ENCODE peak calls at places on chromosomes 16 and 17, in four cellular contexts. One of them, this sample, is unnamed.

GRCh38 chr16:4660454-4661007 is 32.8 kb upstream of the NUDT16L1 start:
- DNase-seq in psoas muscle: peak
- DNase-seq in dorsolateral prefrontal cortex: peak
- DNase-seq in PC-9: no peak
- DNase-seq in this sample: no peak

GRCh38 chr17:76027159-76027839 is at the start of gene EVPL:
- DNase-seq in psoas muscle: no peak
- DNase-seq in dorsolateral prefrontal cortex: no peak
- DNase-seq in PC-9: peak
- DNase-seq in this sample: no peak

GRCh38 chr17:66304304-66305174 is 2.1 kb downstream of the PRKCA start:
- DNase-seq in psoas muscle: no peak
- DNase-seq in dorsolateral prefrontal cortex: no peak
- DNase-seq in PC-9: peak
- DNase-seq in this sample: no peak

GRCh38 chr16:30699615-30700099 is 686 bp downstream of the SRCAP start:
- DNase-seq in psoas muscle: no peak
- DNase-seq in dorsolateral prefrontal cortex: no peak
- DNase-seq in PC-9: no peak
- DNase-seq in this sample: no peak

GRCh38 chr17:17810374-17811248 is 26.2 kb downstream of the SREBF1 start:
- DNase-seq in psoas muscle: no peak
- DNase-seq in dorsolateral prefrontal cortex: no peak
- DNase-seq in PC-9: no peak
- DNase-seq in this sample: no peak

GRCh38 chr16:11136600-11136999 is 119.4 kb downstream of the SOCS1 start:
- DNase-seq in psoas muscle: peak
- DNase-seq in dorsolateral prefrontal cortex: no peak
- DNase-seq in PC-9: peak
- DNase-seq in this sample: no peak

GRCh38 chr17:64661981-64662773 is at the start of gene SMURF2:
- DNase-seq in psoas muscle: peak
- DNase-seq in dorsolateral prefrontal cortex: peak
- DNase-seq in PC-9: peak
- DNase-seq in this sample: peak

GRCh38 chr16:4682616-4683254 is 10.6 kb upstream of the NUDT16L1 start:
- DNase-seq in psoas muscle: no peak
- DNase-seq in dorsolateral prefrontal cortex: peak
- DNase-seq in PC-9: peak
- DNase-seq in this sample: peak

GRCh38 chr16:19130852-19131808 is 17.4 kb downstream of the ITPRIPL2 start:
- DNase-seq in psoas muscle: no peak
- DNase-seq in dorsolateral prefrontal cortex: no peak
- DNase-seq in PC-9: no peak
- DNase-seq in this sample: no peak
- H3K4me3 ChIP-seq in psoas muscle: no peak
- H3K4me3 ChIP-seq in dorsolateral prefrontal cortex: no peak
- H3K4me3 ChIP-seq in PC-9: no peak
- H3K4me3 ChIP-seq in this sample: no peak

DNA sequence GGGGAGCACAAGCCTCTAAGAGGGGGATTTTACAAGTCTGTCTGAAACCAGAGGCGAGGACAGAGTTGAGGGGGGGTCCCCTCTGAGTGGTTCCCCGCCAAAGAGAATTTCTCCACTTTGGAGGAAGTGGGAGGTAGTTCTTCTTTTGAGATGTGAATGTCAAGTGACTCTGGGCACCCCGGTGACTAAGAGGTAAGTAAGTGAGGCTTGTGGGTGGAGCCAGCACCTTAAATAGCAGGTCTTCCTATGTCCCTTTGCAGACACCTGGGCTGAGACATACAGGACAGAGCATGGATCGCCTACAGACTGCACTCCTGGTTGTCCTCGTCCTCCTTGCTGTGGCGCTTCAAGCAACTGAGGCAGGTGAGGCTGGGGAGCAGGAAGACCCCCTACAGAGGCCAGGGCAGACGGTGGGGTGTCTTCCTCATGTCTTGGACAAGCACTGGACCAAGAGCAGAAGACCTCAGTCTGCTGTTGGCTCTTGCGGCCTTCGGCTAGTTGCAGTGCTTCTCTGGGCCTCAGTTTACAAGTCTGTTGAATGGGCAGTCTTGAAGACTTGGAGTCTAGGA is at the start of gene CCL22:
- DNase-seq in psoas muscle: no peak
- DNase-seq in dorsolateral prefrontal cortex: no peak
- DNase-seq in PC-9: peak
- DNase-seq in this sample: no peak
- H3K4me3 ChIP-seq in psoas muscle: no peak
- H3K4me3 ChIP-seq in dorsolateral prefrontal cortex: no peak
- H3K4me3 ChIP-seq in PC-9: no peak
- H3K4me3 ChIP-seq in this sample: no peak

GRCh38 chr17:40777971-40778370 is 4.4 kb downstream of the KRT27 start:
- DNase-seq in psoas muscle: no peak
- DNase-seq in dorsolateral prefrontal cortex: no peak
- DNase-seq in PC-9: no peak
- DNase-seq in this sample: no peak
- H3K4me3 ChIP-seq in psoas muscle: no peak
- H3K4me3 ChIP-seq in dorsolateral prefrontal cortex: no peak
- H3K4me3 ChIP-seq in PC-9: no peak
- H3K4me3 ChIP-seq in this sample: no peak

GRCh38 chr17:82338858-82339633 is 5.5 kb upstream of the SECTM1 start:
- DNase-seq in psoas muscle: no peak
- DNase-seq in dorsolateral prefrontal cortex: no peak
- DNase-seq in PC-9: peak
- DNase-seq in this sample: no peak
- H3K4me3 ChIP-seq in psoas muscle: peak
- H3K4me3 ChIP-seq in dorsolateral prefrontal cortex: no peak
- H3K4me3 ChIP-seq in PC-9: peak
- H3K4me3 ChIP-seq in this sample: peak

GRCh38 chr16:87126403-87127025 is 190.7 kb downstream of the C16orf95 start:
- DNase-seq in psoas muscle: no peak
- DNase-seq in dorsolateral prefrontal cortex: no peak
- DNase-seq in PC-9: no peak
- DNase-seq in this sample: no peak
- H3K4me3 ChIP-seq in psoas muscle: no peak
- H3K4me3 ChIP-seq in dorsolateral prefrontal cortex: no peak
- H3K4me3 ChIP-seq in PC-9: no peak
- H3K4me3 ChIP-seq in this sample: no peak

DNA sequence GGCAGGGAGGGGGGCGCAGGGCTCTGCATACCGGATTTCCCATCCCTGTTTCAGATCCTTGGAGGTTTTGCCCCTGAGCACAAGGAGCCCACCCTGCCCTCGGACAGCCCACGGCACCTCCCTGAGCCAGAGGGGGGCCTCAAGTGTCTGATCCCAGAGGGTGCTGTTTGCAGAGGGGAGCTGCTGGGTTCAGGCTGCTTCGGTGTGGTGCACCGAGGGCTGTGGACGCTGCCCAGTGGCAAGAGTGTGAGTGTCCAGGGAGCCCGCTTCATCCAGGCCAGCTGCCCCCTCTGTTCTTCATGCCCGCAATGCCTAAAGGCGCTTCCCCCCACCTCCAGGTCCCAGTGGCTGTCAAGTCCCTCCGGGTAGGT is 2.5 kb downstream of the TNK1 start:
- DNase-seq in psoas muscle: no peak
- DNase-seq in dorsolateral prefrontal cortex: no peak
- DNase-seq in PC-9: no peak
- DNase-seq in this sample: no peak
- H3K4me3 ChIP-seq in psoas muscle: peak
- H3K4me3 ChIP-seq in dorsolateral prefrontal cortex: peak
- H3K4me3 ChIP-seq in PC-9: no peak
- H3K4me3 ChIP-seq in this sample: no peak

This sample was measured in Caco-2.